ENCODE peak calls at places on chromosomes 11 and 22, in ten cellular contexts. One of them, this sample, is unnamed.

GRCh38 chr11:15692739-15693138 is 578.0 kb downstream of the INSC start:
- DNase-seq in GM12878: no peak
- DNase-seq in stimulated activated CD8-positive, alpha-beta memory T cell treated with anti-CD3 and anti-CD28 coated beads, Interleukin-15, amount 100 ng/mL, for 4 hours: no peak
- DNase-seq in ecto neural progenitor cell: peak; percentile 14
- DNase-seq in GM23248: no peak
- DNase-seq in non-pigmented ciliary epithelial cell: no peak
- DNase-seq in epithelial cell of esophagus: no peak
- DNase-seq in endothelial cell: no peak
- DNase-seq in effector memory CD8-positive, alpha-beta T cell: no peak
- DNase-seq in NCI-H82: no peak
- DNase-seq in this sample: no peak

GRCh38 chr11:11000546-11001283 is 142.9 kb upstream of the ZBED5 start:
- DNase-seq in GM12878: no peak
- DNase-seq in stimulated activated CD8-positive, alpha-beta memory T cell treated with anti-CD3 and anti-CD28 coated beads, Interleukin-15, amount 100 ng/mL, for 4 hours: no peak
- DNase-seq in ecto neural progenitor cell: no peak
- DNase-seq in GM23248: no peak
- DNase-seq in non-pigmented ciliary epithelial cell: no peak
- DNase-seq in epithelial cell of esophagus: no peak
- DNase-seq in endothelial cell: no peak
- DNase-seq in effector memory CD8-positive, alpha-beta T cell: no peak
- DNase-seq in NCI-H82: no peak
- DNase-seq in this sample: no peak

GRCh38 chr11:68446046-68446725 is 14.4 kb upstream of the PPP6R3 start:
- DNase-seq in GM12878: no peak
- DNase-seq in stimulated activated CD8-positive, alpha-beta memory T cell treated with anti-CD3 and anti-CD28 coated beads, Interleukin-15, amount 100 ng/mL, for 4 hours: no peak
- DNase-seq in ecto neural progenitor cell: no peak
- DNase-seq in GM23248: no peak
- DNase-seq in non-pigmented ciliary epithelial cell: no peak
- DNase-seq in epithelial cell of esophagus: no peak
- DNase-seq in endothelial cell: no peak
- DNase-seq in effector memory CD8-positive, alpha-beta T cell: no peak
- DNase-seq in NCI-H82: no peak
- DNase-seq in this sample: no peak

GRCh38 chr11:68690671-68691401 is 6.5 kb downstream of the GAL start:
- DNase-seq in GM12878: no peak
- DNase-seq in stimulated activated CD8-positive, alpha-beta memory T cell treated with anti-CD3 and anti-CD28 coated beads, Interleukin-15, amount 100 ng/mL, for 4 hours: no peak
- DNase-seq in ecto neural progenitor cell: peak; percentile 25
- DNase-seq in GM23248: peak; percentile 16
- DNase-seq in non-pigmented ciliary epithelial cell: no peak
- DNase-seq in epithelial cell of esophagus: no peak
- DNase-seq in endothelial cell: no peak
- DNase-seq in effector memory CD8-positive, alpha-beta T cell: peak; percentile 14
- DNase-seq in NCI-H82: no peak
- DNase-seq in this sample: no peak

GRCh38 chr11:94144233-94144632 is 15.6 kb downstream of the PANX1 start:
- DNase-seq in GM12878: no peak
- DNase-seq in stimulated activated CD8-positive, alpha-beta memory T cell treated with anti-CD3 and anti-CD28 coated beads, Interleukin-15, amount 100 ng/mL, for 4 hours: no peak
- DNase-seq in ecto neural progenitor cell: no peak
- DNase-seq in GM23248: no peak
- DNase-seq in non-pigmented ciliary epithelial cell: no peak
- DNase-seq in epithelial cell of esophagus: no peak
- DNase-seq in endothelial cell: no peak
- DNase-seq in effector memory CD8-positive, alpha-beta T cell: no peak
- DNase-seq in NCI-H82: no peak
- DNase-seq in this sample: no peak

GRCh38 chr11:62926669-62927455 is 5.7 kb upstream of the CHRM1 start:
- DNase-seq in GM12878: no peak
- DNase-seq in stimulated activated CD8-positive, alpha-beta memory T cell treated with anti-CD3 and anti-CD28 coated beads, Interleukin-15, amount 100 ng/mL, for 4 hours: no peak
- DNase-seq in ecto neural progenitor cell: no peak
- DNase-seq in GM23248: no peak
- DNase-seq in non-pigmented ciliary epithelial cell: no peak
- DNase-seq in epithelial cell of esophagus: no peak
- DNase-seq in endothelial cell: no peak
- DNase-seq in effector memory CD8-positive, alpha-beta T cell: no peak
- DNase-seq in NCI-H82: no peak
- DNase-seq in this sample: no peak

GRCh38 chr11:18204220-18204619 is 31.6 kb downstream of the MRGPRX4 start:
- DNase-seq in GM12878: no peak
- DNase-seq in stimulated activated CD8-positive, alpha-beta memory T cell treated with anti-CD3 and anti-CD28 coated beads, Interleukin-15, amount 100 ng/mL, for 4 hours: no peak
- DNase-seq in ecto neural progenitor cell: no peak
- DNase-seq in GM23248: no peak
- DNase-seq in non-pigmented ciliary epithelial cell: no peak
- DNase-seq in epithelial cell of esophagus: no peak
- DNase-seq in endothelial cell: no peak
- DNase-seq in effector memory CD8-positive, alpha-beta T cell: no peak
- DNase-seq in NCI-H82: no peak
- DNase-seq in this sample: no peak

GRCh38 chr22:39663751-39664150 is 93.2 kb downstream of the CACNA1I start:
- DNase-seq in GM12878: no peak
- DNase-seq in stimulated activated CD8-positive, alpha-beta memory T cell treated with anti-CD3 and anti-CD28 coated beads, Interleukin-15, amount 100 ng/mL, for 4 hours: no peak
- DNase-seq in ecto neural progenitor cell: no peak
- DNase-seq in GM23248: no peak
- DNase-seq in non-pigmented ciliary epithelial cell: no peak
- DNase-seq in epithelial cell of esophagus: no peak
- DNase-seq in endothelial cell: no peak
- DNase-seq in effector memory CD8-positive, alpha-beta T cell: no peak
- DNase-seq in NCI-H82: no peak
- DNase-seq in this sample: no peak

GRCh38 chr11:113705871-113706654 is at the start of gene TMPRSS5:
- DNase-seq in GM12878: no peak
- DNase-seq in stimulated activated CD8-positive, alpha-beta memory T cell treated with anti-CD3 and anti-CD28 coated beads, Interleukin-15, amount 100 ng/mL, for 4 hours: no peak
- DNase-seq in ecto neural progenitor cell: peak; percentile 53
- DNase-seq in GM23248: no peak
- DNase-seq in non-pigmented ciliary epithelial cell: no peak
- DNase-seq in epithelial cell of esophagus: no peak
- DNase-seq in endothelial cell: no peak
- DNase-seq in effector memory CD8-positive, alpha-beta T cell: no peak
- DNase-seq in NCI-H82: no peak
- DNase-seq in this sample: no peak

GRCh38 chr11:119536801-119537200 is 113.8 kb upstream of the THY1 start:
- DNase-seq in GM12878: no peak
- DNase-seq in stimulated activated CD8-positive, alpha-beta memory T cell treated with anti-CD3 and anti-CD28 coated beads, Interleukin-15, amount 100 ng/mL, for 4 hours: no peak
- DNase-seq in ecto neural progenitor cell: no peak
- DNase-seq in GM23248: no peak
- DNase-seq in non-pigmented ciliary epithelial cell: no peak
- DNase-seq in epithelial cell of esophagus: no peak
- DNase-seq in endothelial cell: no peak
- DNase-seq in effector memory CD8-positive, alpha-beta T cell: no peak
- DNase-seq in NCI-H82: peak; percentile 91
- DNase-seq in this sample: no peak

GRCh38 chr22:28398987-28399386 is 280.7 kb downstream of the TTC28 start:
- DNase-seq in GM12878: no peak
- DNase-seq in stimulated activated CD8-positive, alpha-beta memory T cell treated with anti-CD3 and anti-CD28 coated beads, Interleukin-15, amount 100 ng/mL, for 4 hours: no peak
- DNase-seq in ecto neural progenitor cell: no peak
- DNase-seq in GM23248: no peak
- DNase-seq in non-pigmented ciliary epithelial cell: no peak
- DNase-seq in epithelial cell of esophagus: no peak
- DNase-seq in endothelial cell: no peak
- DNase-seq in effector memory CD8-positive, alpha-beta T cell: no peak
- DNase-seq in NCI-H82: peak; percentile 3
- DNase-seq in this sample: no peak

GRCh38 chr22:29859976-29860766 is 22.1 kb upstream of the ASCC2 start:
- DNase-seq in GM12878: no peak
- DNase-seq in stimulated activated CD8-positive, alpha-beta memory T cell treated with anti-CD3 and anti-CD28 coated beads, Interleukin-15, amount 100 ng/mL, for 4 hours: no peak
- DNase-seq in ecto neural progenitor cell: no peak
- DNase-seq in GM23248: no peak
- DNase-seq in non-pigmented ciliary epithelial cell: no peak
- DNase-seq in epithelial cell of esophagus: no peak
- DNase-seq in endothelial cell: no peak
- DNase-seq in effector memory CD8-positive, alpha-beta T cell: no peak
- DNase-seq in NCI-H82: no peak
- DNase-seq in this sample: no peak

GRCh38 chr11:34567733-34568132 is 53.2 kb upstream of the EHF start:
- DNase-seq in GM12878: no peak
- DNase-seq in stimulated activated CD8-positive, alpha-beta memory T cell treated with anti-CD3 and anti-CD28 coated beads, Interleukin-15, amount 100 ng/mL, for 4 hours: no peak
- DNase-seq in ecto neural progenitor cell: no peak
- DNase-seq in GM23248: no peak
- DNase-seq in non-pigmented ciliary epithelial cell: no peak
- DNase-seq in epithelial cell of esophagus: peak; percentile 32
- DNase-seq in endothelial cell: no peak
- DNase-seq in effector memory CD8-positive, alpha-beta T cell: no peak
- DNase-seq in NCI-H82: no peak
- DNase-seq in this sample: no peak

GRCh38 chr22:41910599-41911291 is 4.1 kb downstream of the SHISA8 start:
- DNase-seq in GM12878: no peak
- DNase-seq in stimulated activated CD8-positive, alpha-beta memory T cell treated with anti-CD3 and anti-CD28 coated beads, Interleukin-15, amount 100 ng/mL, for 4 hours: no peak
- DNase-seq in ecto neural progenitor cell: peak; percentile 55
- DNase-seq in GM23248: peak; percentile 67
- DNase-seq in non-pigmented ciliary epithelial cell: no peak
- DNase-seq in epithelial cell of esophagus: peak; percentile 38
- DNase-seq in endothelial cell: peak; percentile 21
- DNase-seq in effector memory CD8-positive, alpha-beta T cell: no peak
- DNase-seq in NCI-H82: peak; percentile 38
- DNase-seq in this sample: no peak

GRCh38 chr22:24583221-24583971 is 9.5 kb downstream of the LRRC75B start:
- DNase-seq in GM12878: no peak
- DNase-seq in stimulated activated CD8-positive, alpha-beta memory T cell treated with anti-CD3 and anti-CD28 coated beads, Interleukin-15, amount 100 ng/mL, for 4 hours: no peak
- DNase-seq in ecto neural progenitor cell: no peak
- DNase-seq in GM23248: peak; percentile 28
- DNase-seq in non-pigmented ciliary epithelial cell: no peak
- DNase-seq in epithelial cell of esophagus: peak; percentile 36
- DNase-seq in endothelial cell: no peak
- DNase-seq in effector memory CD8-positive, alpha-beta T cell: no peak
- DNase-seq in NCI-H82: peak; percentile 56
- DNase-seq in this sample: no peak

GRCh38 chr11:2173761-2174160 is 2.1 kb upstream of the TH start:
- DNase-seq in GM12878: no peak
- DNase-seq in stimulated activated CD8-positive, alpha-beta memory T cell treated with anti-CD3 and anti-CD28 coated beads, Interleukin-15, amount 100 ng/mL, for 4 hours: no peak
- DNase-seq in ecto neural progenitor cell: no peak
- DNase-seq in GM23248: no peak
- DNase-seq in non-pigmented ciliary epithelial cell: no peak
- DNase-seq in epithelial cell of esophagus: no peak
- DNase-seq in endothelial cell: no peak
- DNase-seq in effector memory CD8-positive, alpha-beta T cell: no peak
- DNase-seq in NCI-H82: no peak
- DNase-seq in this sample: no peak

GRCh38 chr11:46895821-46896220 is 22.5 kb downstream of the LRP4 start:
- DNase-seq in GM12878: no peak
- DNase-seq in stimulated activated CD8-positive, alpha-beta memory T cell treated with anti-CD3 and anti-CD28 coated beads, Interleukin-15, amount 100 ng/mL, for 4 hours: no peak
- DNase-seq in ecto neural progenitor cell: no peak
- DNase-seq in GM23248: peak; percentile 33
- DNase-seq in non-pigmented ciliary epithelial cell: no peak
- DNase-seq in epithelial cell of esophagus: no peak
- DNase-seq in endothelial cell: no peak
- DNase-seq in effector memory CD8-positive, alpha-beta T cell: no peak
- DNase-seq in NCI-H82: no peak
- DNase-seq in this sample: no peak

GRCh38 chr11:20025331-20025840 is 134.9 kb downstream of the DBX1 start:
- DNase-seq in GM12878: no peak
- DNase-seq in stimulated activated CD8-positive, alpha-beta memory T cell treated with anti-CD3 and anti-CD28 coated beads, Interleukin-15, amount 100 ng/mL, for 4 hours: no peak
- DNase-seq in ecto neural progenitor cell: no peak
- DNase-seq in GM23248: no peak
- DNase-seq in non-pigmented ciliary epithelial cell: no peak
- DNase-seq in epithelial cell of esophagus: no peak
- DNase-seq in endothelial cell: no peak
- DNase-seq in effector memory CD8-positive, alpha-beta T cell: no peak
- DNase-seq in NCI-H82: no peak
- DNase-seq in this sample: no peak

GRCh38 chr11:45500457-45500856 is 165.0 kb downstream of the CHST1 start:
- DNase-seq in GM12878: no peak
- DNase-seq in stimulated activated CD8-positive, alpha-beta memory T cell treated with anti-CD3 and anti-CD28 coated beads, Interleukin-15, amount 100 ng/mL, for 4 hours: no peak
- DNase-seq in ecto neural progenitor cell: peak; percentile 62
- DNase-seq in GM23248: no peak
- DNase-seq in non-pigmented ciliary epithelial cell: no peak
- DNase-seq in epithelial cell of esophagus: no peak
- DNase-seq in endothelial cell: no peak
- DNase-seq in effector memory CD8-positive, alpha-beta T cell: no peak
- DNase-seq in NCI-H82: no peak
- DNase-seq in this sample: no peak

GRCh38 chr22:49515486-49515885 is 312.2 kb downstream of the BRD1 start:
- DNase-seq in GM12878: no peak
- DNase-seq in stimulated activated CD8-positive, alpha-beta memory T cell treated with anti-CD3 and anti-CD28 coated beads, Interleukin-15, amount 100 ng/mL, for 4 hours: no peak
- DNase-seq in ecto neural progenitor cell: no peak
- DNase-seq in GM23248: no peak
- DNase-seq in non-pigmented ciliary epithelial cell: no peak
- DNase-seq in epithelial cell of esophagus: no peak
- DNase-seq in endothelial cell: no peak
- DNase-seq in effector memory CD8-positive, alpha-beta T cell: no peak
- DNase-seq in NCI-H82: no peak
- DNase-seq in this sample: no peak

GRCh38 chr11:104883342-104883741 is 14.9 kb downstream of the CASP12 start:
- DNase-seq in GM12878: no peak
- DNase-seq in stimulated activated CD8-positive, alpha-beta memory T cell treated with anti-CD3 and anti-CD28 coated beads, Interleukin-15, amount 100 ng/mL, for 4 hours: no peak
- DNase-seq in ecto neural progenitor cell: no peak
- DNase-seq in GM23248: no peak
- DNase-seq in non-pigmented ciliary epithelial cell: no peak
- DNase-seq in epithelial cell of esophagus: peak; percentile 54
- DNase-seq in endothelial cell: no peak
- DNase-seq in effector memory CD8-positive, alpha-beta T cell: no peak
- DNase-seq in NCI-H82: no peak
- DNase-seq in this sample: no peak

GRCh38 chr22:48720662-48721393 is 1106.8 kb downstream of the BRD1 start:
- DNase-seq in GM12878: no peak
- DNase-seq in stimulated activated CD8-positive, alpha-beta memory T cell treated with anti-CD3 and anti-CD28 coated beads, Interleukin-15, amount 100 ng/mL, for 4 hours: no peak
- DNase-seq in ecto neural progenitor cell: no peak
- DNase-seq in GM23248: no peak
- DNase-seq in non-pigmented ciliary epithelial cell: no peak
- DNase-seq in epithelial cell of esophagus: no peak
- DNase-seq in endothelial cell: no peak
- DNase-seq in effector memory CD8-positive, alpha-beta T cell: no peak
- DNase-seq in NCI-H82: no peak
- DNase-seq in this sample: no peak

GRCh38 chr11:117303101-117303500 is 12.0 kb downstream of the BACE1-AS start:
- DNase-seq in GM12878: no peak
- DNase-seq in stimulated activated CD8-positive, alpha-beta memory T cell treated with anti-CD3 and anti-CD28 coated beads, Interleukin-15, amount 100 ng/mL, for 4 hours: no peak
- DNase-seq in ecto neural progenitor cell: no peak
- DNase-seq in GM23248: no peak
- DNase-seq in non-pigmented ciliary epithelial cell: no peak
- DNase-seq in epithelial cell of esophagus: no peak
- DNase-seq in endothelial cell: no peak
- DNase-seq in effector memory CD8-positive, alpha-beta T cell: no peak
- DNase-seq in NCI-H82: no peak
- DNase-seq in this sample: no peak

GRCh38 chr11:1912314-1912878 is 7.1 kb upstream of the TNNT3 start:
- DNase-seq in GM12878: no peak
- DNase-seq in stimulated activated CD8-positive, alpha-beta memory T cell treated with anti-CD3 and anti-CD28 coated beads, Interleukin-15, amount 100 ng/mL, for 4 hours: no peak
- DNase-seq in ecto neural progenitor cell: no peak
- DNase-seq in GM23248: no peak
- DNase-seq in non-pigmented ciliary epithelial cell: no peak
- DNase-seq in epithelial cell of esophagus: no peak
- DNase-seq in endothelial cell: no peak
- DNase-seq in effector memory CD8-positive, alpha-beta T cell: no peak
- DNase-seq in NCI-H82: no peak
- DNase-seq in this sample: no peak

GRCh38 chr22:49320714-49321476 is 506.8 kb downstream of the BRD1 start:
- DNase-seq in GM12878: no peak
- DNase-seq in stimulated activated CD8-positive, alpha-beta memory T cell treated with anti-CD3 and anti-CD28 coated beads, Interleukin-15, amount 100 ng/mL, for 4 hours: no peak
- DNase-seq in ecto neural progenitor cell: no peak
- DNase-seq in GM23248: no peak
- DNase-seq in non-pigmented ciliary epithelial cell: no peak
- DNase-seq in epithelial cell of esophagus: no peak
- DNase-seq in endothelial cell: no peak
- DNase-seq in effector memory CD8-positive, alpha-beta T cell: no peak
- DNase-seq in NCI-H82: no peak
- DNase-seq in this sample: no peak

GRCh38 chr11:46161201-46161600 is 39.9 kb upstream of the PHF21A start:
- DNase-seq in GM12878: no peak
- DNase-seq in stimulated activated CD8-positive, alpha-beta memory T cell treated with anti-CD3 and anti-CD28 coated beads, Interleukin-15, amount 100 ng/mL, for 4 hours: no peak
- DNase-seq in ecto neural progenitor cell: no peak
- DNase-seq in GM23248: no peak
- DNase-seq in non-pigmented ciliary epithelial cell: no peak
- DNase-seq in epithelial cell of esophagus: no peak
- DNase-seq in endothelial cell: no peak
- DNase-seq in effector memory CD8-positive, alpha-beta T cell: no peak
- DNase-seq in NCI-H82: no peak
- DNase-seq in this sample: no peak

GRCh38 chr11:11481371-11481770 is 128.3 kb upstream of the CSNK2A3 start:
- DNase-seq in GM12878: no peak
- DNase-seq in stimulated activated CD8-positive, alpha-beta memory T cell treated with anti-CD3 and anti-CD28 coated beads, Interleukin-15, amount 100 ng/mL, for 4 hours: no peak
- DNase-seq in ecto neural progenitor cell: no peak
- DNase-seq in GM23248: peak; percentile 10
- DNase-seq in non-pigmented ciliary epithelial cell: no peak
- DNase-seq in epithelial cell of esophagus: no peak
- DNase-seq in endothelial cell: no peak
- DNase-seq in effector memory CD8-positive, alpha-beta T cell: no peak
- DNase-seq in NCI-H82: peak; percentile 45
- DNase-seq in this sample: no peak